ENCODE peak calls at places on chromosomes 1 and 21, in five cellular contexts. F is mucosa of descending colon; Q is GM23248; H is CD4-positive, CD25-positive, alpha-beta regulatory T cell; D is trophoblast cell. B is an unnamed sample. For H3K9me3, the result is how much of the 10 kb centered on the place peaks cover.

GRCh38 chr1:203163891-203164635 is 11.6 kb downstream of the MYBPH start:
- DNase-seq in F (no peak), Q (no peak), H (no peak), D (no peak), B (no peak)

GRCh38 chr1:213986020-213986924 is 1.5 kb upstream of the PROX1 start:
- DNase-seq in F (no peak), Q (no peak), H (no peak), D (no peak), B (no peak)

GRCh38 chr1:162855461-162856150 is 5.4 kb downstream of the CCDC190 start:
- DNase-seq in F (no peak), Q (peak), H (no peak), D (no peak), B (no peak)

GRCh38 chr1:33169290-33170055 is 12.4 kb downstream of the TRIM62 start:
- DNase-seq in F (no peak), Q (no peak), H (no peak), D (no peak), B (no peak)

GRCh38 chr1:67515324-67516080 is 85.3 kb upstream of the SERBP1 start:
- DNase-seq in F (no peak), Q (no peak), H (no peak), D (no peak), B (no peak)

GRCh38 chr1:193729429-193729828 is 543.0 kb upstream of the B3GALT2 start:
- DNase-seq in F (peak), Q (peak), H (no peak), D (no peak), B (no peak)

GRCh38 chr21:17753736-17754135 is 65.4 kb downstream of the C21orf91 start:
- DNase-seq in F (no peak), Q (no peak), H (no peak), D (peak), B (no peak)

GRCh38 chr1:39561321-39561720 is 15.3 kb downstream of the PABPC4 start:
- DNase-seq in F (no peak), Q (no peak), H (no peak), D (no peak), B (no peak)

GRCh38 chr1:8520483-8520966 is 202.6 kb downstream of the SLC45A1 start:
- DNase-seq in F (no peak), Q (no peak), H (no peak), D (peak), B (no peak)

GRCh38 chr1:223417903-223418663 is 24.9 kb downstream of the CCDC185 start:
- DNase-seq in F (no peak), Q (no peak), H (no peak), D (no peak), B (no peak)

GRCh38 chr1:33181906-33182305 is at the start of gene TRIM62:
- DNase-seq in F (peak), Q (peak), H (peak), D (peak), B (peak)

GRCh38 chr1:54047384-54048315 is 5.4 kb downstream of the TMEM59 start:
- DNase-seq in F (no peak), Q (peak), H (no peak), D (no peak), B (no peak)

GRCh38 chr1:65650682-65651081 is 142.0 kb upstream of the PDE4B start:
- DNase-seq in F (no peak), Q (no peak), H (no peak), D (no peak), B (no peak)

GRCh38 chr1:192654607-192655389 is 18.9 kb downstream of the RGS13 start:
- DNase-seq in F (no peak), Q (peak), H (no peak), D (no peak), B (no peak)

GRCh38 chr1:115642168-115643072 is 650 bp downstream of the VANGL1 start:
- DNase-seq in F (peak), Q (peak), H (no peak), D (peak), B (no peak)

GRCh38 chr1:29708381-29708780 is 472.1 kb downstream of the PTPRU start:
- DNase-seq in F (no peak), Q (peak), H (no peak), D (no peak), B (no peak)

GRCh38 chr1:16279186-16279585 is 42.2 kb upstream of the CPLANE2 start:
- DNase-seq in F (no peak), Q (no peak), H (no peak), D (no peak), B (no peak)

GRCh38 chr1:38045431-38046332 is 911 bp downstream of the POU3F1 start:
- DNase-seq in F (no peak), Q (peak), H (peak), D (no peak), B (no peak)

GRCh38 chr1:28365864-28366263 is 3.7 kb upstream of the PHACTR4 start:
- DNase-seq in F (peak), Q (no peak), H (no peak), D (no peak), B (no peak)

GRCh38 chr1:53783056-53783455 is 44.1 kb upstream of the GLIS1 start:
- DNase-seq in F (no peak), Q (peak), H (no peak), D (no peak), B (no peak)

GRCh38 chr1:205667909-205668643 is 12.2 kb downstream of the SLC45A3 start:
- DNase-seq in F (peak), Q (no peak), H (no peak), D (no peak), B (no peak)

GRCh38 chr1:45014403-45015028 is 2.5 kb downstream of the UROD start:
- DNase-seq in F (peak), Q (peak), H (peak), D (peak), B (peak)

GRCh38 chr1:20931930-20932436 is 144.9 kb upstream of the HP1BP3 start:
- DNase-seq in F (no peak), Q (no peak), H (no peak), D (no peak), B (no peak)

GRCh38 chr21:45355573-45355972 is 49.4 kb upstream of the COL18A1 start:
- DNase-seq in F (no peak), Q (no peak), H (no peak), D (no peak), B (no peak)

GRCh38 chr1:25501235-25502058 is 42.0 kb upstream of the LDLRAP1 start:
- DNase-seq in F (peak), Q (peak), H (no peak), D (peak), B (peak)

GRCh38 chr1:168081373-168082007 is 55.2 kb downstream of the GPR161 start:
- DNase-seq in F (no peak), Q (peak), H (no peak), D (peak), B (no peak)

GRCh38 chr1:64474639-64475038 is 4.7 kb downstream of the CACHD1 start:
- DNase-seq in F (peak), Q (peak), H (no peak), D (no peak), B (no peak)

GRCh38 chr1:226719596-226720386 is 19.3 kb downstream of the ITPKB start:
- DNase-seq in F (no peak), Q (no peak), H (no peak), D (no peak), B (no peak)

GRCh38 chr1:175900171-175900570 is 156.8 kb upstream of the TNR start:
- DNase-seq in F (no peak), Q (peak), H (no peak), D (no peak), B (no peak)

GRCh38 chr1:225889743-225890142 is 797 bp upstream of the LEFTY1 start:
- DNase-seq in F (no peak), Q (no peak), H (no peak), D (no peak), B (no peak)

GRCh38 chr21:38293113-38293512 is 36.3 kb downstream of the KCNJ15 start:
- DNase-seq in F (peak), Q (no peak), H (no peak), D (no peak), B (no peak)

GRCh38 chr1:26357121-26357602 is 3.2 kb upstream of the CRYBG2 start:
- DNase-seq in F (peak), Q (no peak), H (no peak), D (no peak), B (no peak)

GRCh38 chr1:20356850-20357459 is 66.3 kb downstream of the VWA5B1 start:
- DNase-seq in F (no peak), Q (no peak), H (no peak), D (no peak), B (no peak)

GRCh38 chr1:100769906-100770646 is 50.5 kb downstream of the VCAM1 start:
- DNase-seq in F (no peak), Q (no peak), H (no peak), D (no peak), B (no peak)

GRCh38 chr1:19074361-19074901 is 118.0 kb upstream of the IFFO2 start:
- DNase-seq in F (no peak), Q (no peak), H (peak), D (no peak), B (peak)

GRCh38 chr21:44357064-44357837 is 3.8 kb downstream of the TRPM2 start:
- DNase-seq in F (no peak), Q (no peak), H (no peak), D (no peak), B (no peak)

GRCh38 chr21:46515109-46515508 is 56.4 kb downstream of the DIP2A start:
- DNase-seq in F (peak), Q (peak), H (no peak), D (no peak), B (no peak)

DNA sequence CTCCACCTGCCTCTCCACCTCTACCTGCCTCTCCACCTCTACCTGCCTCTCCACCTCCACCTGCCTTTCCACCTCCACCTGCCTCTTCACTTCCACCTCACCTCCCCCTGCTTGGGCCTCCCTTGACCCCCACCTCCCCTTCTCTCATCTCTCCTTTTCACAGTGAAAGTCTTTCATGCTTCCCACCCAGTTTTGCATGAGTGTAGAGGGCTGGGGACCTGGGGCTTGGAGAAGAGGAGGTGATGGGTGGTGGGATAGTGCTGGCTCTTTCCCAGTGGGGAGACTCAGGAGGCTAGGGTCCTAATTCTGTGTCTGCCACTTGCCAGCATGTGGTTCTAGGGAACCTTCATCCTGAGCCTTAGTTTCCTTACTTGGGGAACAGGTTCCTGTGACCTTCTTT is 316.2 kb upstream of the C1orf174 start:
- DNase-seq in F (no peak), Q (no peak), H (no peak), D (no peak), B (no peak)
- H3K9me3 ChIP-seq in F (under half), Q (under half), H (under half), D (under half), B (under half)

GRCh38 chr21:36729301-36729970 is 30.5 kb downstream of the SIM2 start:
- DNase-seq in F (no peak), Q (no peak), H (no peak), D (no peak), B (no peak)
- H3K9me3 ChIP-seq in F (under half), Q (under half), H (under half), D (under half), B (under half)

GRCh38 chr1:93992190-93992589 is 83.0 kb upstream of the GCLM start:
- DNase-seq in F (no peak), Q (no peak), H (no peak), D (no peak), B (no peak)

GRCh38 chr1:93991269-93991668 is 82.0 kb upstream of the GCLM start:
- DNase-seq in F (no peak), Q (no peak), H (no peak), D (no peak), B (no peak)

GRCh38 chr1:93988634-93989350 is 79.6 kb upstream of the GCLM start:
- DNase-seq in F (no peak), Q (peak), H (no peak), D (peak), B (no peak)

GRCh38 chr1:93990010-93990409 is 80.8 kb upstream of the GCLM start:
- DNase-seq in F (no peak), Q (no peak), H (no peak), D (no peak), B (no peak)

DNA sequence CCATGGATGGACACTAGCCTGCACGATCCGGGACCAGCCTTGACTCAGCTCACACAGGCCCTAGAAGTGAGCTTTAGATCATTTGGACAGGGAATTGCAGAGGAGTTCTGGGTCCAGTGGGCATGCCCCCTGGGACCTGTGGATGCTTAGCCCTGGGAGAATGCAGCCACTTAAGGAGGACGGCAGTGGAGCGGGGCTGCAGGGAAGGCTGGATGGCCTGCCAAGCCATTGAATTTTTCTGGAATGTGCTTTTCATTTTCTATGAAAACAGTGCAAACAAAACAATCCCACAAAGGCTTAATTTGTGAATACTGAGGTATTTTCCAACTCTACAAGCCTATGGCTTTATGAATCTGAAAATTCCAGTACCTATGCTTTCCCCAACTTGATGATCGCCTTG is 80.4 kb upstream of the GCLM start:
- DNase-seq in F (no peak), Q (no peak), H (no peak), D (no peak), B (no peak)
- H3K9me3 ChIP-seq in F (under half), Q (under half), H (under half), D (under half), B (under half)

GRCh38 chr1:248375446-248375845 is at the start of gene OR2T6:
- DNase-seq in F (no peak), Q (no peak), H (no peak), D (no peak), B (no peak)

DNA sequence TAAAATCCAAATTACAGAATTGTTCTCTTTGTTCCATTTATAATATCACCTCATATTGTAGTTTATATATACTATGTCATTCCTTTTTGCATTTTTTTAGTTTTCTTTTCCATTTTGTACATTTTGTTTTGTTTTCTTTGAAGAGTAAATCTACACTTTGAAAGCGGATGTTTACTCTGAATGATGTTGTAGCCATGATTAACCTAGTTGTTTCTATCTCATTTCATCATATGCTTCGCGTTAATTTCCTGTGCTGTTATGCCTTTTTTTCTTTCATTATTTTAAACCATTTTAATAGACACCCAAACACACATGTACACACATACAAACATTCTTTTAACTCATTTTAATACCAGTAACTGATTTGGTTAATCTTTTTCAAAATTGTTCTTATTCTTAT is 5.3 kb downstream of the OR2T6 start:
- DNase-seq in F (no peak), Q (no peak), H (no peak), D (no peak), B (no peak)
- H3K9me3 ChIP-seq in F (under half), Q (under half), H (under half), D (under half), B (under half)